ENCODE peak calls at places on chromosomes 4 and X, in four cellular contexts. G is MG63, M is posterior cingulate gyrus, U is GOT3. C is an unnamed sample.

GRCh38 chr4:98377626-98378025 is 116.4 kb downstream of the RAP1GDS1 start:
- DNase-seq in G (no peak), M (no peak), U (no peak), C (peak)

GRCh38 chrX:108735087-108735679 is 1.2 kb downstream of the IRS4 start:
- DNase-seq in G (no peak), M (peak), U (no peak), C (no peak)

GRCh38 chrX:27890611-27891010 is 82.8 kb downstream of the MAGEB10 start:
- DNase-seq in G (peak), M (no peak), U (no peak), C (peak)

GRCh38 chr4:162475221-162475620 is 311.4 kb upstream of the FSTL5 start:
- DNase-seq in G (peak), M (no peak), U (no peak), C (peak)

GRCh38 chr4:174352405-174352804 is 68.7 kb downstream of the CEP44 start:
- DNase-seq in G (no peak), M (no peak), U (no peak), C (no peak)

GRCh38 chr4:102429553-102429952 is 71.6 kb upstream of the NFKB1 start:
- DNase-seq in G (peak), M (no peak), U (no peak), C (peak)

GRCh38 chr4:155999743-156000142 is 46.1 kb upstream of the CTSO start:
- DNase-seq in G (no peak), M (no peak), U (no peak), C (peak)

GRCh38 chr4:76687730-76688441 is 210.1 kb downstream of the SOWAHB start:
- DNase-seq in G (no peak), M (no peak), U (no peak), C (peak)

GRCh38 chr4:3809451-3810110 is 43.4 kb downstream of the ADRA2C start:
- DNase-seq in G (no peak), M (peak), U (no peak), C (no peak)

GRCh38 chr4:151719045-151719743 is 41.6 kb downstream of the GATB start:
- DNase-seq in G (no peak), M (peak), U (no peak), C (no peak)

GRCh38 chrX:138485767-138486166 is 225.8 kb downstream of the FGF13 start:
- DNase-seq in G (no peak), M (no peak), U (no peak), C (no peak)

GRCh38 chrX:151982217-151982616 is 7.7 kb upstream of the GABRE start:
- DNase-seq in G (peak), M (no peak), U (no peak), C (peak)

GRCh38 chr4:118400362-118400761 is 47.6 kb upstream of the PRSS12 start:
- DNase-seq in G (no peak), M (no peak), U (no peak), C (no peak)

GRCh38 chrX:49172280-49172780 is 632 bp downstream of the PLP2 start:
- DNase-seq in G (peak), M (no peak), U (no peak), C (peak)

GRCh38 chr4:5471206-5471605 is 237.2 kb downstream of the EVC2 start:
- DNase-seq in G (no peak), M (no peak), U (no peak), C (no peak)

GRCh38 chr4:155392486-155393184 is 15.9 kb upstream of the MAP9 start:
- DNase-seq in G (peak), M (no peak), U (no peak), C (peak)

GRCh38 chr4:6727943-6728250 is 11.9 kb downstream of the BLOC1S4 start:
- DNase-seq in G (no peak), M (no peak), U (no peak), C (no peak)

GRCh38 chrX:23616361-23616760 is 50.9 kb upstream of the PRDX4 start:
- DNase-seq in G (no peak), M (no peak), U (no peak), C (peak)

GRCh38 chr4:156346959-156347385 is 393.3 kb upstream of the CTSO start:
- DNase-seq in G (no peak), M (no peak), U (no peak), C (no peak)

GRCh38 chr4:178672512-178672911 is 1230.3 kb upstream of the AGA start:
- DNase-seq in G (no peak), M (no peak), U (no peak), C (no peak)

GRCh38 chr4:53987761-53988171 is 76.6 kb downstream of the CHIC2 start:
- DNase-seq in G (peak), M (no peak), U (no peak), C (peak)